ENCODE peak calls at places on chromosomes 16 and 17, in five cellular contexts. One of them, this sample, is unnamed. For H3K27me3, the result is how much of the 10 kb centered on the place peaks cover.

GRCh38 chr17:73749337-73749807 is 105.1 kb upstream of the SDK2 start:
- DNase-seq in tibial artery: no peak
- DNase-seq in brain microvascular endothelial cell: no peak
- DNase-seq in lower lobe of right lung: no peak
- DNase-seq in CD4-positive, alpha-beta T cell: no peak
- DNase-seq in this sample: no peak

GRCh38 chr17:6524520-6524919 is 31.8 kb downstream of the PITPNM3 start:
- DNase-seq in tibial artery: no peak
- DNase-seq in brain microvascular endothelial cell: no peak
- DNase-seq in lower lobe of right lung: no peak
- DNase-seq in CD4-positive, alpha-beta T cell: peak
- DNase-seq in this sample: no peak

GRCh38 chr17:73030501-73030911 is 62.0 kb downstream of the SLC39A11 start:
- DNase-seq in tibial artery: no peak
- DNase-seq in brain microvascular endothelial cell: no peak
- DNase-seq in lower lobe of right lung: no peak
- DNase-seq in CD4-positive, alpha-beta T cell: no peak
- DNase-seq in this sample: no peak

GRCh38 chr16:58661199-58661830 is 23.3 kb downstream of the SLC38A7 start:
- DNase-seq in tibial artery: peak
- DNase-seq in brain microvascular endothelial cell: peak
- DNase-seq in lower lobe of right lung: no peak
- DNase-seq in CD4-positive, alpha-beta T cell: no peak
- DNase-seq in this sample: no peak

GRCh38 chr17:83200231-83200699 is 120.9 kb downstream of the METRNL start:
- DNase-seq in tibial artery: peak
- DNase-seq in brain microvascular endothelial cell: peak
- DNase-seq in lower lobe of right lung: peak
- DNase-seq in CD4-positive, alpha-beta T cell: peak
- DNase-seq in this sample: peak

GRCh38 chr16:88872650-88873331 is 6.3 kb upstream of the PABPN1L start:
- DNase-seq in tibial artery: no peak
- DNase-seq in brain microvascular endothelial cell: no peak
- DNase-seq in lower lobe of right lung: no peak
- DNase-seq in CD4-positive, alpha-beta T cell: no peak
- DNase-seq in this sample: no peak

GRCh38 chr17:64147110-64148016 is 17.4 kb upstream of the ERN1 start:
- DNase-seq in tibial artery: no peak
- DNase-seq in brain microvascular endothelial cell: no peak
- DNase-seq in lower lobe of right lung: no peak
- DNase-seq in CD4-positive, alpha-beta T cell: no peak
- DNase-seq in this sample: no peak

GRCh38 chr17:42065201-42065600 is 14.8 kb upstream of the C17orf113 start:
- DNase-seq in tibial artery: no peak
- DNase-seq in brain microvascular endothelial cell: no peak
- DNase-seq in lower lobe of right lung: no peak
- DNase-seq in CD4-positive, alpha-beta T cell: no peak
- DNase-seq in this sample: no peak

GRCh38 chr16:89005201-89006035 is 28.4 kb upstream of the CBFA2T3 start:
- DNase-seq in tibial artery: peak
- DNase-seq in brain microvascular endothelial cell: no peak
- DNase-seq in lower lobe of right lung: peak
- DNase-seq in CD4-positive, alpha-beta T cell: no peak
- DNase-seq in this sample: no peak

GRCh38 chr17:66398617-66399016 is 96.2 kb downstream of the PRKCA start:
- DNase-seq in tibial artery: no peak
- DNase-seq in brain microvascular endothelial cell: no peak
- DNase-seq in lower lobe of right lung: no peak
- DNase-seq in CD4-positive, alpha-beta T cell: no peak
- DNase-seq in this sample: no peak

GRCh38 chr16:66695474-66695934 is 1.0 kb downstream of the CMTM4 start:
- DNase-seq in tibial artery: no peak
- DNase-seq in brain microvascular endothelial cell: no peak
- DNase-seq in lower lobe of right lung: no peak
- DNase-seq in CD4-positive, alpha-beta T cell: no peak
- DNase-seq in this sample: peak

GRCh38 chr17:74407384-74407783 is 24.5 kb upstream of the GPRC5C start:
- DNase-seq in tibial artery: no peak
- DNase-seq in brain microvascular endothelial cell: no peak
- DNase-seq in lower lobe of right lung: no peak
- DNase-seq in CD4-positive, alpha-beta T cell: no peak
- DNase-seq in this sample: no peak

GRCh38 chr16:11566398-11566797 is 20.3 kb downstream of the LITAF start:
- DNase-seq in tibial artery: no peak
- DNase-seq in brain microvascular endothelial cell: no peak
- DNase-seq in lower lobe of right lung: no peak
- DNase-seq in CD4-positive, alpha-beta T cell: no peak
- DNase-seq in this sample: no peak

GRCh38 chr17:81399481-81400153 is 4.4 kb downstream of the BAHCC1 start:
- DNase-seq in tibial artery: no peak
- DNase-seq in brain microvascular endothelial cell: no peak
- DNase-seq in lower lobe of right lung: no peak
- DNase-seq in CD4-positive, alpha-beta T cell: no peak
- DNase-seq in this sample: no peak

GRCh38 chr16:2180461-2180860 is 15.9 kb downstream of the CASKIN1 start:
- DNase-seq in tibial artery: no peak
- DNase-seq in brain microvascular endothelial cell: no peak
- DNase-seq in lower lobe of right lung: no peak
- DNase-seq in CD4-positive, alpha-beta T cell: no peak
- DNase-seq in this sample: no peak

DNA sequence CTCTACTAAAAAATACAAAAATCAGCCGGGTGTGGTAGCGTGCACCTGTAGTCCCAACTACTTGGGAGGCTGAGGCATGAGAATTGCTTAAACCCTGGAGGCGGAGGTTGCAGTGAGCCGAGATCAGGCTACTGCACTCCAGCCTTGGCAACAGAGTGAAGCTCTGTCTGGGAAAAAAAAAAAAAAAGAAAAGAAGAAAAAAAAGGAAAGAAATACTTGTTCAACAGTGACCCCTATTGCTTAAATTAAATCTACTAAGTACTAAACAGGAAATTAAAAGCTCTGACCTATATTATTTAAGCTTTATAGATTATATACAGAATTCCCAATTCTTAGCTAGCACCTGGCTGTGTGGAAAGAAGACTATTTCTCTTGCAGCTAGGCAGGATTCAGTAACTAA is 48.9 kb downstream of the FBXL20 start:
- DNase-seq in tibial artery: no peak
- DNase-seq in brain microvascular endothelial cell: no peak
- DNase-seq in lower lobe of right lung: no peak
- DNase-seq in CD4-positive, alpha-beta T cell: no peak
- DNase-seq in this sample: no peak
- TF ChIP-seq CTCF in tibial artery: no peak
- TF ChIP-seq CTCF in brain microvascular endothelial cell: no peak
- TF ChIP-seq CTCF in lower lobe of right lung: no peak
- TF ChIP-seq CTCF in CD4-positive, alpha-beta T cell: no peak
- TF ChIP-seq CTCF in this sample: no peak

GRCh38 chr17:79220201-79220714 is 145.6 kb downstream of the ENGASE start:
- DNase-seq in tibial artery: no peak
- DNase-seq in brain microvascular endothelial cell: no peak
- DNase-seq in lower lobe of right lung: no peak
- DNase-seq in CD4-positive, alpha-beta T cell: no peak
- DNase-seq in this sample: no peak
- H3K27me3 ChIP-seq in tibial artery: half or more
- H3K27me3 ChIP-seq in brain microvascular endothelial cell: under half
- H3K27me3 ChIP-seq in lower lobe of right lung: half or more
- H3K27me3 ChIP-seq in CD4-positive, alpha-beta T cell: half or more
- H3K27me3 ChIP-seq in this sample: under half

GRCh38 chr17:17387017-17387416 is 83.8 kb downstream of the NT5M start:
- DNase-seq in tibial artery: no peak
- DNase-seq in brain microvascular endothelial cell: no peak
- DNase-seq in lower lobe of right lung: no peak
- DNase-seq in CD4-positive, alpha-beta T cell: no peak
- DNase-seq in this sample: no peak

GRCh38 chr17:17386143-17386800 is 83.1 kb downstream of the NT5M start:
- DNase-seq in tibial artery: no peak
- DNase-seq in brain microvascular endothelial cell: no peak
- DNase-seq in lower lobe of right lung: no peak
- DNase-seq in CD4-positive, alpha-beta T cell: no peak
- DNase-seq in this sample: no peak

GRCh38 chr17:17385502-17385901 is 82.3 kb downstream of the NT5M start:
- DNase-seq in tibial artery: no peak
- DNase-seq in brain microvascular endothelial cell: no peak
- DNase-seq in lower lobe of right lung: no peak
- DNase-seq in CD4-positive, alpha-beta T cell: no peak
- DNase-seq in this sample: no peak

GRCh38 chr17:17388657-17389496 is 85.7 kb downstream of the NT5M start:
- DNase-seq in tibial artery: no peak
- DNase-seq in brain microvascular endothelial cell: no peak
- DNase-seq in lower lobe of right lung: no peak
- DNase-seq in CD4-positive, alpha-beta T cell: no peak
- DNase-seq in this sample: no peak

DNA sequence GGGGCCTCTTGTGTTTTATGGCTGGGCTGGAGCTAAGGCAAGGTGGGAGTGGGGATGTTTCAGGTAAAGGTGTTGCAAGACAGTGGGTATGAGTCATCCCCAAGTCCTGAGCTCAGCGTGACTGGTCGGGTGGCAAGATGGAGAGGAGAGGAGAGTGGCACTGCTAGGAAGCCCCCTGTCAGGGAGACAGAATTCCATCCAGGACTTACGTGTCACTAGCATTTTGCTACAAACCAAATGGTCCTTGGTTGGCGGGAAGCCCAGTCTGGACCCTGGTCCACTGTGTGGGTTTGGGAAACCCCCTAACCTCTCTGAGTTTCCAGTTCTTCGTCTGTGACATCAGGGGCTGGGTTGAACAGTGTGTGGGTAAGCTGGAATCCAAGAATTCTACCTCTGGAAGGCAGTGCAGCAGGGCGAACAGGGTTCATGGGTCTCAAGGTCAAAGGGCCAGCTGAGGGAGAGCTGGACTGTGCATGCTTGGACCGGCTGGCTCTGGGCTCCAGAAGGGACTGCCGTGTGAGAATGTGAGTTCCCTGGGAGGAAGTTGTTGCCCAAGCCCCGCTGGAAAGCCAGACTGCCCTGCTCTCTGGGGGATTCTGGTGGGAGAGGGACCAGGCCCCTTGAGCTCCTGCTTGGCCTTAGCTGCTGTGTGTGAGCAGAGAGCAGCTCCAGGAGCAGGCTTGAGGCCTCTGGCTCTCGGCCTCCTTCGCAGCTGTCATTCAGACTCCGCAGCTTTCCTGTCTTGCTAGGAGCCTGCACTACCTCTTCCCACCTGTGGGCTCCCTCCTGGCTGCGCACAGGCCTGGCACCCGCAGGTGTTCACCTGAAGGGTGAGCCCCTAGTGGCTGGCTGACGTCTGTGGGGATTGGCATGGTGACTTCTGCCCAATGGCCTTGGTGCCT is 84.5 kb downstream of the NT5M start:
- DNase-seq in tibial artery: no peak
- DNase-seq in brain microvascular endothelial cell: no peak
- DNase-seq in lower lobe of right lung: peak
- DNase-seq in CD4-positive, alpha-beta T cell: no peak
- DNase-seq in this sample: no peak
- TF ChIP-seq CTCF in tibial artery: no peak
- TF ChIP-seq CTCF in brain microvascular endothelial cell: peak
- TF ChIP-seq CTCF in lower lobe of right lung: peak
- TF ChIP-seq CTCF in CD4-positive, alpha-beta T cell: no peak
- TF ChIP-seq CTCF in this sample: peak

GRCh38 chr17:56679148-56679766 is 85.8 kb downstream of the NOG start:
- DNase-seq in tibial artery: no peak
- DNase-seq in brain microvascular endothelial cell: no peak
- DNase-seq in lower lobe of right lung: no peak
- DNase-seq in CD4-positive, alpha-beta T cell: no peak
- DNase-seq in this sample: no peak
- H3K27me3 ChIP-seq in tibial artery: under half
- H3K27me3 ChIP-seq in brain microvascular endothelial cell: half or more
- H3K27me3 ChIP-seq in lower lobe of right lung: half or more
- H3K27me3 ChIP-seq in CD4-positive, alpha-beta T cell: half or more
- H3K27me3 ChIP-seq in this sample: under half

GRCh38 chr17:18320301-18320700 is 5.2 kb downstream of the SMCR8 start:
- DNase-seq in tibial artery: no peak
- DNase-seq in brain microvascular endothelial cell: no peak
- DNase-seq in lower lobe of right lung: peak
- DNase-seq in CD4-positive, alpha-beta T cell: no peak
- DNase-seq in this sample: no peak

GRCh38 chr17:18322522-18322921 is 7.4 kb downstream of the SMCR8 start:
- DNase-seq in tibial artery: no peak
- DNase-seq in brain microvascular endothelial cell: no peak
- DNase-seq in lower lobe of right lung: no peak
- DNase-seq in CD4-positive, alpha-beta T cell: no peak
- DNase-seq in this sample: no peak

GRCh38 chr17:18319604-18320256 is 4.6 kb downstream of the SMCR8 start:
- DNase-seq in tibial artery: no peak
- DNase-seq in brain microvascular endothelial cell: peak
- DNase-seq in lower lobe of right lung: no peak
- DNase-seq in CD4-positive, alpha-beta T cell: no peak
- DNase-seq in this sample: no peak

GRCh38 chr17:18323007-18323406 is 7.9 kb downstream of the SMCR8 start:
- DNase-seq in tibial artery: no peak
- DNase-seq in brain microvascular endothelial cell: no peak
- DNase-seq in lower lobe of right lung: no peak
- DNase-seq in CD4-positive, alpha-beta T cell: no peak
- DNase-seq in this sample: no peak

DNA sequence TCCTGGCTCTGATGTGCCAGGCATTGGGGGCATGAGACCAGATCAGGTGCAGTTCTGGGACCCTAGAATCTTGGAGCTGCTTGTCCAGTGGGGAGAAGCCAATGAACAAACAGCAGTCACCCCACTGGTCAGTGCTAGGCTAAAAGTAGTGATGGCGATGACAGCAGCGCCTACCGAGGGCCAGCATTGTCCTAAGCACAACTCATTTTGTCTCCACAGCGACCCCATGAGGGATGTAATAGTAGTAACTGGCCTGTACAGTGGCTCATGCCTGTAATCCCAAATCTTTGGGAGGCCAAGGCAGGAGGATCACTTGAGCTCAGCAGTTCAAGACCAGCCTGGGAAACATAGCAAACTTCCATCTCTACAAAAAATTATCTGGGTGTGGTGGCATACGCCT is 6.2 kb downstream of the SMCR8 start:
- DNase-seq in tibial artery: no peak
- DNase-seq in brain microvascular endothelial cell: no peak
- DNase-seq in lower lobe of right lung: no peak
- DNase-seq in CD4-positive, alpha-beta T cell: no peak
- DNase-seq in this sample: no peak
- TF ChIP-seq CTCF in tibial artery: peak
- TF ChIP-seq CTCF in brain microvascular endothelial cell: peak
- TF ChIP-seq CTCF in lower lobe of right lung: no peak
- TF ChIP-seq CTCF in CD4-positive, alpha-beta T cell: no peak
- TF ChIP-seq CTCF in this sample: peak

This sample was measured in GM06990.